ENCODE peak calls at places on chromosomes 5 and 9, in ten cellular contexts. E is mesothelial cell of epicardium; H is heart right ventricle; Z is HepG2; M is upper lobe of left lung; W is ovary; A is activated CD8-positive, alpha-beta T cell treated with anti-CD3 and anti-CD28 coated beads for 36 hours; B is A549; P is natural killer cell; V is heart left ventricle. Q is an unnamed sample.

GRCh38 chr5:82924241-82924989 is 152.8 kb downstream of the TMEM167A start:
- DNase-seq in P (no peak), A (no peak), W (no peak), V (no peak), E (no peak), B (no peak), M (no peak), Z (peak; percentile 14), H (no peak), Q (no peak)

GRCh38 chr9:69391487-69391886 is 66.5 kb downstream of the ENTREP1 start:
- DNase-seq in A (no peak), B (no peak), V (no peak), M (peak; percentile 50), Z (no peak), W (no peak), H (no peak), E (no peak), P (no peak), Q (no peak)

GRCh38 chr5:87831499-87831898 is 418.8 kb upstream of the CCNH start:
- DNase-seq in M (no peak), V (no peak), A (no peak), Z (no peak), B (no peak), W (no peak), E (no peak), H (no peak), P (no peak), Q (no peak)

GRCh38 chr9:98191615-98192502 is 578 bp downstream of the CORO2A start:
- DNase-seq in B (no peak), A (peak; percentile 64), E (no peak), M (peak; percentile 90), H (peak; percentile 17), P (no peak), V (no peak), Z (no peak), W (peak; percentile 38), Q (peak; percentile 41)

GRCh38 chr9:121169094-121169601 is 32.5 kb downstream of the RAB14 start:
- DNase-seq in V (no peak), P (no peak), W (peak; percentile 44), A (peak; percentile 25), H (no peak), B (peak; percentile 31), M (no peak), Z (peak; percentile 5), E (no peak), Q (no peak)

GRCh38 chr5:116709082-116709481 is 134.5 kb upstream of the SEMA6A start:
- DNase-seq in B (no peak), E (no peak), A (no peak), H (no peak), M (no peak), Z (no peak), P (no peak), V (no peak), W (no peak), Q (no peak)

GRCh38 chr5:146068136-146068717 is 37.1 kb downstream of the PLAC8L1 start:
- DNase-seq in W (no peak), M (peak; percentile 53), B (no peak), P (no peak), E (no peak), Z (no peak), A (no peak), V (peak; percentile 54), H (no peak), Q (no peak)

GRCh38 chr5:176916337-176916736 is 17.2 kb upstream of the HK3 start:
- DNase-seq in M (no peak), W (no peak), Z (no peak), V (no peak), B (no peak), P (no peak), E (no peak), H (no peak), A (no peak), Q (no peak)

GRCh38 chr9:114694146-114694545 is 12.2 kb upstream of the TEX48 start:
- DNase-seq in Z (no peak), B (no peak), H (no peak), V (no peak), E (no peak), W (no peak), M (no peak), P (no peak), A (no peak), Q (no peak)

GRCh38 chr5:17269201-17269600 is 51.8 kb downstream of the BASP1 start:
- DNase-seq in H (no peak), A (no peak), Z (no peak), W (no peak), P (no peak), E (no peak), M (no peak), B (no peak), V (no peak), Q (no peak)

GRCh38 chr9:86867658-86868313 is 79.5 kb downstream of the GAS1 start:
- DNase-seq in E (no peak), V (no peak), B (no peak), Z (no peak), W (no peak), P (no peak), M (no peak), A (no peak), H (no peak), Q (no peak)

GRCh38 chr5:124661317-124662141 is 84.9 kb downstream of the ZNF608 start:
- DNase-seq in A (no peak), H (no peak), P (no peak), V (no peak), B (peak; percentile 97), W (no peak), E (no peak), Z (peak; percentile 99), M (no peak), Q (no peak)

GRCh38 chr5:9927521-9927997 is 297.4 kb upstream of the TAS2R1 start:
- DNase-seq in A (no peak), B (no peak), V (no peak), E (no peak), M (no peak), P (no peak), Z (no peak), H (no peak), W (no peak), Q (no peak)

GRCh38 chr5:156181656-156182055 is 145.3 kb upstream of the SGCD start:
- DNase-seq in P (no peak), H (no peak), B (peak; percentile 96), M (no peak), A (no peak), V (no peak), W (no peak), Z (no peak), E (no peak), Q (no peak)

GRCh38 chr9:72207278-72207677 is 58.0 kb downstream of the GDA start:
- DNase-seq in V (no peak), W (no peak), H (no peak), A (no peak), Z (peak; percentile 27), P (no peak), B (no peak), E (no peak), M (no peak), Q (peak; percentile 35)

DNA sequence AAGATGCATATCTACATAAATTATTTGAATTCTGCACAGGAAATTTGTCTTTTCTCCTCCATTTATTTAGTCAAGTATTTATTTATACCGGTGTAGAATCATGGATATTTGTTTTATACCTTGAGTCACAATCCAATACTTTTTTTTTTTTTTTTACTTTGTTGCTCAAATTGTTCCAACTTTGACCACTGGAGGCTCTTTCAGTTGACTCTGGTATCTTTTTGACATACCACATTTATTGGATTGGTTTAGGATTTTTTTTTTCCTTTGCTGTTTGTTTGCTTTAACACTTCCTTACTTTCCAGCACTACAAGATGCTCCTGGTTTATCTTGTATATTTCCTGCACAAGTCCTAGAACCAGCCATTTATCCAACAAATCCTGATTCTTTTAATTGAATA is 543.1 kb upstream of the RIOK2 start:
- DNase-seq in M (no peak), H (no peak), E (no peak), P (no peak), W (no peak), V (no peak), A (no peak), B (no peak), Z (no peak), Q (no peak)
- TF ChIP-seq CTCF in M (no peak), H (no peak), E (peak; percentile 49), P (no peak), W (no peak), V (no peak), A (no peak), B (no peak), Z (no peak), Q (no peak)

DNA sequence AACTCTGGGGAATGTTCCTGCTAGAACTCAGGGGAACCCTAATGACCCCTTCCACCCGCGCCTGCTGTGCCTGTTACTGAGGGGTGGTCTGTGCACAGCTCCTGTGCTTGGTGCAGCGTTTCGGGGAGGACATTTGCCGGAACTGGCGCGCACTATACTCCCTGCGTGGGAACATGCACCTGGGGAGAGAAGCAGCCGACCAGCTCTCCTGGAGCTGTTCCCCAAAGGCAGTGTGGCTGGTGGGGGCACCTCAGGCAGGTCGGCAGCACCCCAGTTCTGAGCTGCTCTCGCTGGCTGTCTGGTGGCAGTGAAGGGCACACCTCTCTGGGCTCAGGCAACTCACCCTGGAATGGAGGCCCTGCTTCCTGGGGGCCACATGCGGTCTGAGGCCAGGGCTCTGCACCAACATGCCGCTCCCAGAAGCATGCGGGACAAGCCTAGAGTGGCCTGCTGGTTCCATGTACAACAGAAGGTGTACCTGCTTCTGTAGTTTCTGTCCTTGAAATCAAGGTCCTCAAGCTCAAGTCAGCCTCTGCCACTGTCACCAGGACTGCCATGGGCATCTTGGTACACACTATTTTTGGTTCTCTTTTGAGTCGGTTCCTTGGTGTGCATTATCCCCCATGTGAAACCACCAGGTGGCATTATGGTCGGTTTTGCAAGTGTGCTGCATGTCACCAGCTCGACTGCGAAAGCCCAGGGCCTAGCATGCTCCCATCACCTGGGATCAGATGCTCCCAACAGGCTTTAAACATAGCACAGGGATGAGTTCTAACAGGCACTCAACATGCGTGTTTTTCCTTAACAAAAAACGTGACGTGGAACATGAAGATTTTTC is 7.8 kb upstream of the MRNIP start:
- DNase-seq in P (no peak), E (no peak), A (peak; percentile 49), W (no peak), Z (no peak), M (peak; percentile 58), V (no peak), B (peak; percentile 35), H (no peak), Q (peak; percentile 68)
- TF ChIP-seq CTCF in P (no peak), E (no peak), A (no peak), W (no peak), Z (peak; percentile 43), M (no peak), V (no peak), B (no peak), H (no peak), Q (peak; percentile 10)

GRCh38 chr5:96381526-96381925 is 51.5 kb downstream of the PCSK1 start:
- DNase-seq in P (no peak), M (no peak), V (peak; percentile 21), E (no peak), A (peak; percentile 11), H (peak; percentile 10), Z (peak; percentile 72), W (no peak), B (peak; percentile 27), Q (no peak)
- TF ChIP-seq CTCF in P (no peak), M (no peak), V (peak; percentile 50), E (no peak), A (no peak), H (no peak), Z (peak; percentile 69), W (no peak), B (peak; percentile 19), Q (no peak)

DNA sequence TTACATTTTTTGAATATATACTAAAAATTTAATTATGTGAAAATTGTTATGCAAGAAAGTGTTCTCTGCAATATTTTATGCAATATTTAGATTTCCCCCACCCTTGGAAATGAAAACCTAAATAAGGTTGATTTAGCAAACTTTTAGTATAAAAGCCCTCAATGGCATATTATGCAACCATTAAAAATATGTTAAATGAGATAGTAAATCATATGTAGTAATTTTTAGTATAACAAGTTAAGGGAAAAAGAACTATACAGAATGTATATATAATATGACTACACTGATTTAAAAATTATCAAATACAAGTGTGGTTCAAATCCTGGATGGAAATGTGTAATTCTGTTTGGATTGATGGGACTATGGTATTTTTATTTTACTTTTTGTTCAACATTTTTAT is 116.9 kb upstream of the MEF2C start:
- DNase-seq in Z (no peak), W (no peak), V (no peak), A (no peak), B (no peak), H (no peak), P (no peak), E (no peak), M (no peak), Q (no peak)
- TF ChIP-seq CTCF in Z (no peak), W (no peak), V (no peak), A (no peak), B (no peak), H (no peak), P (no peak), E (no peak), M (no peak), Q (no peak)